ENCODE peak calls at places on chromosomes 5 and 9, in five cellular contexts. A is HCT116, L is chondrocyte, M is choroid plexus epithelial cell, C is GM06990. X is an unnamed sample.

GRCh38 chr5:90983148-90983547 is 400.0 kb downstream of the ARRDC3 start:
- DNase-seq in A (no peak), L (no peak), M (peak; percentile 98), C (no peak), X (peak; percentile 77)

GRCh38 chr9:70100362-70100761 is 56.7 kb downstream of the MAMDC2 start:
- DNase-seq in A (no peak), L (no peak), M (no peak), C (no peak), X (no peak)

GRCh38 chr9:3733039-3733408 is 207.2 kb upstream of the RFX3 start:
- DNase-seq in A (no peak), L (no peak), M (no peak), C (no peak), X (no peak)

GRCh38 chr9:94222870-94223269 is 36.2 kb upstream of the ZNF169 start:
- DNase-seq in A (no peak), L (no peak), M (no peak), C (no peak), X (peak; percentile 17)

GRCh38 chr5:115472601-115473000 is 72.0 kb downstream of the FEM1C start:
- DNase-seq in A (no peak), L (no peak), M (no peak), C (no peak), X (no peak)

GRCh38 chr9:19085295-19085694 is 17.4 kb downstream of the HAUS6 start:
- DNase-seq in A (peak; percentile 22), L (no peak), M (peak; percentile 5), C (no peak), X (peak; percentile 25)

GRCh38 chr5:90135979-90136378 is 273.6 kb downstream of the CETN3 start:
- DNase-seq in A (no peak), L (no peak), M (no peak), C (no peak), X (no peak)

GRCh38 chr5:167582916-167583315 is 708.5 kb upstream of the WWC1 start:
- DNase-seq in A (no peak), L (no peak), M (peak; percentile 25), C (no peak), X (no peak)

GRCh38 chr5:91384671-91385430 is 1.7 kb upstream of the ARRDC3 start:
- DNase-seq in A (peak; percentile 94), L (no peak), M (peak; percentile 97), C (peak; percentile 27), X (peak; percentile 92)

GRCh38 chr5:152256580-152256979 is 148.5 kb downstream of the NMUR2 start:
- DNase-seq in A (no peak), L (no peak), M (no peak), C (no peak), X (no peak)

GRCh38 chr9:95341262-95342011 is 23.9 kb upstream of the FANCC start:
- DNase-seq in A (no peak), L (no peak), M (peak; percentile 58), C (no peak), X (peak; percentile 31)
- TF ChIP-seq CTCF in A (peak; percentile 41), L (peak; percentile 69), M (peak; percentile 65), C (no peak), X (no peak)

DNA sequence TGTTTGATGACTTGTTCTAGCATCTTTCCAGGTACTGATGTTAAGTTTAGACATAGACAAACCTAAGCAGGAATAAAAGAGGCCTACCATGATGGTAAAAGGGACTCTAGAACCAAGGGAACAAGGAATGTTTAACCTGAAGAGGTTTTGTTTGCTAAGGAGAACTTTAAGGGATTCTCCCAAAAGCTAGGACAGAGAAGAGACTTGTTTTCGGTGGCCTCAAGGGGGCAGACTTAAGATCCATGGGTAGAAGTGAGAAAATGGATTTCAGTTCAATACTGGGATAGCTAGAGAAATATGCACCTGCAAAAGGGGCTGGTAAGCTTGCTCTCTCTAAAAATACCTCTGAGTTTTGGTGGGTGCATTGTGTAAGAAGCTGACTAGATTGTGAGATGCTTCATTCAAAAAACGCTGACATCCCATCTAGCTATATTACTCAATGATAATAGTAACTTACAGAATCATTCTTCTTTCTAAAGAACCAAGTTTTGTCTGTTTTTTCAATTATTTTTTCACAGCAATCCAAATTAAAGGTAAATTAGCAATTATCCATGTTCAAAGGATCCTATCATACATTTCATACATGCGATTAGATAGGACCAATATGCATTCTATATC is 5.5 kb upstream of the ADRB2 start:
- DNase-seq in A (peak; percentile 31), L (no peak), M (peak; percentile 71), C (no peak), X (peak; percentile 63)
- TF ChIP-seq CTCF in A (peak; percentile 78), L (peak; percentile 84), M (peak; percentile 78), C (peak; percentile 67), X (peak; percentile 84)

DNA sequence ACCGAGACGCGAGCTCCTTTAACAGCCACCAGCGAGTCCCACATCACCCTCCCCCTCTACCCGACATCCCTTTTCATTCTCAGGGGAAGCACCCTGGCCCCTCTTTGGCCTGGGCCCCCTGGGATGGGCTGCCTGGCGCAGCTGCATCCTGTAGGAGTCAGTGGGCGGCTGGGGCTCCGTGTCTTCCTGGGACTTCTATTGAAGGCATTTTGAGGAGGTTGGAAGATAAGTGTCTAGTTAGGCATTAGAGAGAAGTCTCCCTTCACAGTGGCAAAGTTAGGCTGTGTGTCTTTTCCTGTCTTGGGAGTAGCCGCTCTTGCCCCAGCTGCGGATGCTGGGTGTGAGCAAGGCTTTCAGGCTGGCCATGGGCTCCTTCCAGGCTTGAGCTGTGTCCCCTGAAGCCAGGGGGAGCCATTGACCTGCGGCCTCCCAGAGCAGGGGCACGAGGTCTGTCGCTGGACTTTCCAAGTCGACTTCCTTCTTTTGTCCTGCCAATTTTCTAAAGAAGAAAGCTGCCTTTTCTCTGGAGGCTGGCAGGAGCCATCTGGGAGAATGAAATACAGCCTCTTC is 18.6 kb upstream of the NKD2 start:
- DNase-seq in A (no peak), L (no peak), M (no peak), C (no peak), X (no peak)
- TF ChIP-seq CTCF in A (no peak), L (no peak), M (no peak), C (peak; percentile 16), X (no peak)

DNA sequence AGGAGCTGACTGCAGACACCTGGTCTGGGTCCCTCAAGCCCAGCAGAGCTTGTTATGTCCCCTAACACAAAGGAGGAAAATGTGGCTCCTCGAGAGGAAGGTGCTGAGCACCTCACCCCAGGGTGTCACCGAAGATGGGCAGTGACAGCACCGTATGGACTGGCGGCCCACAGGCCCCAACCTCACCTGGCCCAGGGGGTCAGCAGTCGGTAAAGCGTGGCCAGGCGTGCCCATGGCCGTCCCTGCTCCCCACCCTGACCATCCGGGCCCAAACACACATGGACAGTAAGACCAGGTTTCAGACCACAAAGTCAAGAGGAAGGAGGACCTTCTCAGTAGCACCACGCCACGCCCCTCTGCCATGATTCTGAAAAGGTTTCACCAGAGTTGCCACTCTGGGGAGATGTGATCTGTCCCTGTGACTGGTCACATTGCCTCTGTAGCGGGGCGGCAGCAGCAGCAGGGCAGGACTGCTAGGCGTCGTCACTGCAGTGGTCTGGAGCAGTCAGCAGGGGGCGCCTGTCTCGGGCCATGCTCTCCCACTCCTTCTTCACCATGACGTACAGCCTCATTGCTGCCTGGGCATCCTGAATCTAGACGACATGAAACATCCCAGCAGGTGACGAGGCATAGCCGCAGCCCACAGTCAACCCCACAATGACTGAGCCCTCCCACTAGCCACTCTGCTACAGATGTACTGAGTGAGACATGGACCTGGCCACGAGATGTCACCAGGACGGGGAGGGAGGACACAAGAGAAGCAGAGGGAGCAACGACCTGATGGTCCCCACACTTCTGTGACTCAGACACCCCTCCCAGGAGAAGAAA is 11.1 kb downstream of the REXO4 start:
- DNase-seq in A (peak; percentile 47), L (no peak), M (peak; percentile 85), C (peak; percentile 73), X (peak; percentile 60)
- TF ChIP-seq CTCF in A (peak; percentile 93), L (peak; percentile 91), M (peak; percentile 93), C (peak; percentile 95), X (peak; percentile 76)

GRCh38 chr9:82104252-82104651 is 115.7 kb downstream of the SPATA31D1 start:
- DNase-seq in A (no peak), L (no peak), M (no peak), C (no peak), X (no peak)

GRCh38 chr9:82106536-82106935 is 118.0 kb downstream of the SPATA31D1 start:
- DNase-seq in A (no peak), L (no peak), M (no peak), C (no peak), X (no peak)

GRCh38 chr9:82105729-82106128 is 117.2 kb downstream of the SPATA31D1 start:
- DNase-seq in A (no peak), L (no peak), M (no peak), C (no peak), X (peak; percentile 4)

GRCh38 chr9:82101475-82101874 is 112.9 kb downstream of the SPATA31D1 start:
- DNase-seq in A (peak; percentile 6), L (no peak), M (peak; percentile 7), C (no peak), X (peak; percentile 14)
- TF ChIP-seq CTCF in A (peak; percentile 42), L (peak; percentile 25), M (no peak), C (no peak), X (no peak)

X was measured in MCF 10A.